ENCODE peak calls at places on chromosome 1, in eight cellular contexts. One of them, this sample, is unnamed.

GRCh38 chr1:63442141-63442475 is 74.7 kb downstream of the ALG6 start:
- DNase-seq in PC-3: peak; percentile 28
- DNase-seq in aorta: no peak
- DNase-seq in mesothelial cell of epicardium: no peak
- DNase-seq in stimulated activated CD8-positive, alpha-beta memory T cell treated with anti-CD3 and anti-CD28 coated beads, Interleukin-15, amount 100 ng/mL, for 4 hours: no peak
- DNase-seq in right atrium auricular region: no peak
- DNase-seq in activated T-cell treated with anti-CD3 and anti-CD28 coated beads, Interleukin-2, amount 50 U/mL, for 72 hours: no peak
- DNase-seq in GM03348: no peak
- DNase-seq in this sample: peak; percentile 35

GRCh38 chr1:58982259-58982998 is 198.6 kb upstream of the JUN start:
- DNase-seq in PC-3: no peak
- DNase-seq in stimulated activated CD8-positive, alpha-beta memory T cell treated with anti-CD3 and anti-CD28 coated beads, Interleukin-15, amount 100 ng/mL, for 4 hours: no peak
- DNase-seq in mesothelial cell of epicardium: no peak
- DNase-seq in activated T-cell treated with anti-CD3 and anti-CD28 coated beads, Interleukin-2, amount 50 U/mL, for 72 hours: no peak
- DNase-seq in aorta: no peak
- DNase-seq in GM03348: peak; percentile 16
- DNase-seq in right atrium auricular region: no peak
- DNase-seq in this sample: peak; percentile 49

GRCh38 chr1:3716351-3716750 is 35.9 kb upstream of the CCDC27 start:
- DNase-seq in stimulated activated CD8-positive, alpha-beta memory T cell treated with anti-CD3 and anti-CD28 coated beads, Interleukin-15, amount 100 ng/mL, for 4 hours: no peak
- DNase-seq in right atrium auricular region: no peak
- DNase-seq in activated T-cell treated with anti-CD3 and anti-CD28 coated beads, Interleukin-2, amount 50 U/mL, for 72 hours: no peak
- DNase-seq in aorta: no peak
- DNase-seq in mesothelial cell of epicardium: no peak
- DNase-seq in GM03348: no peak
- DNase-seq in PC-3: no peak
- DNase-seq in this sample: no peak

GRCh38 chr1:177124578-177125278 is 39.8 kb downstream of the ASTN1 start:
- DNase-seq in mesothelial cell of epicardium: no peak
- DNase-seq in activated T-cell treated with anti-CD3 and anti-CD28 coated beads, Interleukin-2, amount 50 U/mL, for 72 hours: no peak
- DNase-seq in aorta: no peak
- DNase-seq in GM03348: no peak
- DNase-seq in stimulated activated CD8-positive, alpha-beta memory T cell treated with anti-CD3 and anti-CD28 coated beads, Interleukin-15, amount 100 ng/mL, for 4 hours: no peak
- DNase-seq in right atrium auricular region: no peak
- DNase-seq in PC-3: no peak
- DNase-seq in this sample: no peak

GRCh38 chr1:9136925-9137324 is 8.0 kb upstream of the GPR157 start:
- DNase-seq in right atrium auricular region: no peak
- DNase-seq in mesothelial cell of epicardium: no peak
- DNase-seq in PC-3: no peak
- DNase-seq in activated T-cell treated with anti-CD3 and anti-CD28 coated beads, Interleukin-2, amount 50 U/mL, for 72 hours: no peak
- DNase-seq in aorta: peak; percentile 15
- DNase-seq in stimulated activated CD8-positive, alpha-beta memory T cell treated with anti-CD3 and anti-CD28 coated beads, Interleukin-15, amount 100 ng/mL, for 4 hours: no peak
- DNase-seq in GM03348: no peak
- DNase-seq in this sample: no peak

GRCh38 chr1:181251001-181251712 is 162.7 kb downstream of the IER5 start:
- DNase-seq in GM03348: no peak
- DNase-seq in stimulated activated CD8-positive, alpha-beta memory T cell treated with anti-CD3 and anti-CD28 coated beads, Interleukin-15, amount 100 ng/mL, for 4 hours: no peak
- DNase-seq in mesothelial cell of epicardium: no peak
- DNase-seq in PC-3: peak; percentile 92
- DNase-seq in activated T-cell treated with anti-CD3 and anti-CD28 coated beads, Interleukin-2, amount 50 U/mL, for 72 hours: no peak
- DNase-seq in aorta: no peak
- DNase-seq in right atrium auricular region: no peak
- DNase-seq in this sample: peak; percentile 34

GRCh38 chr1:170964506-170964905 is 29.2 kb downstream of the MROH9 start:
- DNase-seq in activated T-cell treated with anti-CD3 and anti-CD28 coated beads, Interleukin-2, amount 50 U/mL, for 72 hours: no peak
- DNase-seq in right atrium auricular region: no peak
- DNase-seq in PC-3: no peak
- DNase-seq in aorta: no peak
- DNase-seq in GM03348: no peak
- DNase-seq in stimulated activated CD8-positive, alpha-beta memory T cell treated with anti-CD3 and anti-CD28 coated beads, Interleukin-15, amount 100 ng/mL, for 4 hours: no peak
- DNase-seq in mesothelial cell of epicardium: no peak
- DNase-seq in this sample: no peak

GRCh38 chr1:235703516-235703915 is 53.9 kb upstream of the GNG4 start:
- DNase-seq in aorta: no peak
- DNase-seq in mesothelial cell of epicardium: no peak
- DNase-seq in activated T-cell treated with anti-CD3 and anti-CD28 coated beads, Interleukin-2, amount 50 U/mL, for 72 hours: no peak
- DNase-seq in stimulated activated CD8-positive, alpha-beta memory T cell treated with anti-CD3 and anti-CD28 coated beads, Interleukin-15, amount 100 ng/mL, for 4 hours: no peak
- DNase-seq in GM03348: peak; percentile 56
- DNase-seq in PC-3: peak; percentile 79
- DNase-seq in right atrium auricular region: no peak
- DNase-seq in this sample: peak; percentile 65

GRCh38 chr1:117644696-117645311 is 39.0 kb downstream of the TENT5C start:
- DNase-seq in stimulated activated CD8-positive, alpha-beta memory T cell treated with anti-CD3 and anti-CD28 coated beads, Interleukin-15, amount 100 ng/mL, for 4 hours: no peak
- DNase-seq in mesothelial cell of epicardium: no peak
- DNase-seq in aorta: no peak
- DNase-seq in right atrium auricular region: no peak
- DNase-seq in PC-3: no peak
- DNase-seq in activated T-cell treated with anti-CD3 and anti-CD28 coated beads, Interleukin-2, amount 50 U/mL, for 72 hours: no peak
- DNase-seq in GM03348: no peak
- DNase-seq in this sample: no peak

GRCh38 chr1:157377216-157377821 is 175.0 kb downstream of the FCRL5 start:
- DNase-seq in GM03348: peak; percentile 34
- DNase-seq in activated T-cell treated with anti-CD3 and anti-CD28 coated beads, Interleukin-2, amount 50 U/mL, for 72 hours: no peak
- DNase-seq in PC-3: peak; percentile 74
- DNase-seq in mesothelial cell of epicardium: peak; percentile 55
- DNase-seq in stimulated activated CD8-positive, alpha-beta memory T cell treated with anti-CD3 and anti-CD28 coated beads, Interleukin-15, amount 100 ng/mL, for 4 hours: no peak
- DNase-seq in aorta: no peak
- DNase-seq in right atrium auricular region: no peak
- DNase-seq in this sample: peak; percentile 26